ENCODE peak calls at places on chromosomes 5 and 9, in six cellular contexts. Y is GM10248, T is NAMALWA, O is ovary, E is T1000, U is amygdala. K is an unnamed sample.

GRCh38 chr5:126499742-126500396 is 76.7 kb downstream of the GRAMD2B start:
- DNase-seq in T (peak), U (no peak), Y (peak), E (no peak), O (no peak), K (no peak)

GRCh38 chr9:134775552-134775951 is 105.1 kb upstream of the FCN2 start:
- DNase-seq in Y (no peak), E (peak), T (no peak), O (no peak), U (no peak), K (no peak)

GRCh38 chr5:144697847-144698262 is 527.2 kb downstream of the KCTD16 start:
- DNase-seq in Y (no peak), U (no peak), E (peak), O (no peak), T (no peak), K (no peak)

GRCh38 chr9:125632321-125633115 is 74.5 kb downstream of the MAPKAP1 start:
- DNase-seq in O (no peak), U (no peak), Y (peak), E (no peak), T (peak), K (peak)

GRCh38 chr5:132334812-132335211 is 34.7 kb upstream of the SLC22A5 start:
- DNase-seq in U (no peak), O (no peak), T (peak), Y (no peak), E (no peak), K (peak)

GRCh38 chr5:94240616-94241287 is 377.7 kb downstream of the KIAA0825 start:
- DNase-seq in T (no peak), E (no peak), Y (no peak), U (no peak), O (no peak), K (no peak)

GRCh38 chr5:56910123-56910951 is 941 bp downstream of the SETD9 start:
- DNase-seq in T (no peak), Y (no peak), E (no peak), O (no peak), U (peak), K (peak)

GRCh38 chr5:141484499-141485304 is at the start of gene PCDHGC4:
- DNase-seq in T (no peak), E (no peak), Y (peak), U (peak), O (no peak), K (peak)

GRCh38 chr9:4344946-4345345 is 45.1 kb upstream of the GLIS3 start:
- DNase-seq in E (no peak), Y (no peak), T (no peak), O (no peak), U (no peak), K (no peak)

GRCh38 chr5:36929438-36929837 is 52.9 kb downstream of the NIPBL start:
- DNase-seq in T (no peak), E (no peak), U (no peak), Y (no peak), O (no peak), K (no peak)